ENCODE peak calls at places on chromosomes 12 and 14, in eight cellular contexts. One of them, this sample, is unnamed.

GRCh38 chr14:66649515-66649914 is 141.6 kb downstream of the GPHN start:
- DNase-seq in glomerular endothelial cell: no peak
- DNase-seq in left kidney: peak; percentile 32
- DNase-seq in central memory CD4-positive, alpha-beta T cell: peak; percentile 0
- DNase-seq in hypothalamus: no peak
- DNase-seq in A549: no peak
- DNase-seq in T1000: no peak
- DNase-seq in RPMI7951: no peak
- DNase-seq in this sample: no peak

GRCh38 chr14:63276492-63277342 is 42.0 kb downstream of the GPHB5 start:
- DNase-seq in glomerular endothelial cell: peak; percentile 31
- DNase-seq in left kidney: peak; percentile 67
- DNase-seq in central memory CD4-positive, alpha-beta T cell: no peak
- DNase-seq in hypothalamus: no peak
- DNase-seq in A549: peak; percentile 43
- DNase-seq in T1000: no peak
- DNase-seq in RPMI7951: peak; percentile 36
- DNase-seq in this sample: peak; percentile 45

GRCh38 chr12:71533703-71534102 is 94.1 kb downstream of the LGR5 start:
- DNase-seq in glomerular endothelial cell: no peak
- DNase-seq in left kidney: no peak
- DNase-seq in central memory CD4-positive, alpha-beta T cell: no peak
- DNase-seq in hypothalamus: no peak
- DNase-seq in A549: no peak
- DNase-seq in T1000: no peak
- DNase-seq in RPMI7951: no peak
- DNase-seq in this sample: no peak

GRCh38 chr12:88753707-88754106 is 173.4 kb upstream of the KITLG start:
- DNase-seq in glomerular endothelial cell: no peak
- DNase-seq in left kidney: peak; percentile 14
- DNase-seq in central memory CD4-positive, alpha-beta T cell: no peak
- DNase-seq in hypothalamus: no peak
- DNase-seq in A549: no peak
- DNase-seq in T1000: no peak
- DNase-seq in RPMI7951: no peak
- DNase-seq in this sample: no peak

GRCh38 chr14:34713681-34714319 is 593 bp downstream of the CFL2 start:
- DNase-seq in glomerular endothelial cell: no peak
- DNase-seq in left kidney: peak; percentile 62
- DNase-seq in central memory CD4-positive, alpha-beta T cell: peak; percentile 10
- DNase-seq in hypothalamus: no peak
- DNase-seq in A549: peak; percentile 51
- DNase-seq in T1000: no peak
- DNase-seq in RPMI7951: peak; percentile 64
- DNase-seq in this sample: peak; percentile 67

GRCh38 chr14:59123975-59124374 is 64.5 kb upstream of the DAAM1 start:
- DNase-seq in glomerular endothelial cell: no peak
- DNase-seq in left kidney: peak; percentile 15
- DNase-seq in central memory CD4-positive, alpha-beta T cell: no peak
- DNase-seq in hypothalamus: no peak
- DNase-seq in A549: peak; percentile 21
- DNase-seq in T1000: no peak
- DNase-seq in RPMI7951: peak; percentile 35
- DNase-seq in this sample: peak; percentile 3

GRCh38 chr12:31951939-31952338 is 7.3 kb upstream of the RESF1 start:
- DNase-seq in glomerular endothelial cell: no peak
- DNase-seq in left kidney: no peak
- DNase-seq in central memory CD4-positive, alpha-beta T cell: no peak
- DNase-seq in hypothalamus: no peak
- DNase-seq in A549: no peak
- DNase-seq in T1000: no peak
- DNase-seq in RPMI7951: no peak
- DNase-seq in this sample: no peak

GRCh38 chr14:104769324-104770071 is 16.6 kb downstream of the SIVA1 start:
- DNase-seq in glomerular endothelial cell: no peak
- DNase-seq in left kidney: no peak
- DNase-seq in central memory CD4-positive, alpha-beta T cell: no peak
- DNase-seq in hypothalamus: no peak
- DNase-seq in A549: no peak
- DNase-seq in T1000: no peak
- DNase-seq in RPMI7951: no peak
- DNase-seq in this sample: no peak

GRCh38 chr14:46344327-46344937 is 307.1 kb downstream of the RPL10L start:
- DNase-seq in glomerular endothelial cell: no peak
- DNase-seq in left kidney: peak; percentile 29
- DNase-seq in central memory CD4-positive, alpha-beta T cell: no peak
- DNase-seq in hypothalamus: no peak
- DNase-seq in A549: peak; percentile 31
- DNase-seq in T1000: no peak
- DNase-seq in RPMI7951: peak; percentile 15
- DNase-seq in this sample: peak; percentile 11

GRCh38 chr12:119341988-119342387 is 7.5 kb downstream of the CCDC60 start:
- DNase-seq in glomerular endothelial cell: no peak
- DNase-seq in left kidney: no peak
- DNase-seq in central memory CD4-positive, alpha-beta T cell: no peak
- DNase-seq in hypothalamus: no peak
- DNase-seq in A549: no peak
- DNase-seq in T1000: no peak
- DNase-seq in RPMI7951: no peak
- DNase-seq in this sample: no peak

GRCh38 chr12:114480309-114481199 is 74.6 kb upstream of the TBX5 start:
- DNase-seq in glomerular endothelial cell: no peak
- DNase-seq in left kidney: peak; percentile 16
- DNase-seq in central memory CD4-positive, alpha-beta T cell: no peak
- DNase-seq in hypothalamus: no peak
- DNase-seq in A549: no peak
- DNase-seq in T1000: no peak
- DNase-seq in RPMI7951: peak; percentile 16
- DNase-seq in this sample: no peak

GRCh38 chr14:96424104-96424989 is 32.4 kb downstream of the AK7 start:
- DNase-seq in glomerular endothelial cell: peak; percentile 72
- DNase-seq in left kidney: peak; percentile 88
- DNase-seq in central memory CD4-positive, alpha-beta T cell: peak; percentile 44
- DNase-seq in hypothalamus: peak; percentile 5
- DNase-seq in A549: peak; percentile 74
- DNase-seq in T1000: no peak
- DNase-seq in RPMI7951: peak; percentile 71
- DNase-seq in this sample: peak; percentile 72

GRCh38 chr12:25497021-25497420 is 56.1 kb downstream of the LMNTD1 start:
- DNase-seq in glomerular endothelial cell: no peak
- DNase-seq in left kidney: no peak
- DNase-seq in central memory CD4-positive, alpha-beta T cell: no peak
- DNase-seq in hypothalamus: no peak
- DNase-seq in A549: no peak
- DNase-seq in T1000: peak; percentile 19
- DNase-seq in RPMI7951: peak; percentile 29
- DNase-seq in this sample: peak; percentile 32

GRCh38 chr12:116141110-116141832 is 136.2 kb downstream of the MED13L start:
- DNase-seq in glomerular endothelial cell: no peak
- DNase-seq in left kidney: no peak
- DNase-seq in central memory CD4-positive, alpha-beta T cell: no peak
- DNase-seq in hypothalamus: no peak
- DNase-seq in A549: no peak
- DNase-seq in T1000: no peak
- DNase-seq in RPMI7951: no peak
- DNase-seq in this sample: no peak

GRCh38 chr14:67268456-67269115 is 27.4 kb downstream of the PALS1 start:
- DNase-seq in glomerular endothelial cell: no peak
- DNase-seq in left kidney: peak; percentile 40
- DNase-seq in central memory CD4-positive, alpha-beta T cell: no peak
- DNase-seq in hypothalamus: no peak
- DNase-seq in A549: no peak
- DNase-seq in T1000: no peak
- DNase-seq in RPMI7951: peak; percentile 53
- DNase-seq in this sample: no peak

GRCh38 chr14:72888636-72889201 is 5.2 kb downstream of the DPF3 start:
- DNase-seq in glomerular endothelial cell: no peak
- DNase-seq in left kidney: no peak
- DNase-seq in central memory CD4-positive, alpha-beta T cell: no peak
- DNase-seq in hypothalamus: no peak
- DNase-seq in A549: no peak
- DNase-seq in T1000: no peak
- DNase-seq in RPMI7951: no peak
- DNase-seq in this sample: no peak

GRCh38 chr12:78421011-78421410 is 443.6 kb upstream of the SYT1 start:
- DNase-seq in glomerular endothelial cell: no peak
- DNase-seq in left kidney: no peak
- DNase-seq in central memory CD4-positive, alpha-beta T cell: no peak
- DNase-seq in hypothalamus: no peak
- DNase-seq in A549: no peak
- DNase-seq in T1000: no peak
- DNase-seq in RPMI7951: no peak
- DNase-seq in this sample: no peak

GRCh38 chr14:58789106-58789505 is 151.3 kb downstream of the DACT1 start:
- DNase-seq in glomerular endothelial cell: no peak
- DNase-seq in left kidney: peak; percentile 30
- DNase-seq in central memory CD4-positive, alpha-beta T cell: no peak
- DNase-seq in hypothalamus: no peak
- DNase-seq in A549: no peak
- DNase-seq in T1000: no peak
- DNase-seq in RPMI7951: no peak
- DNase-seq in this sample: no peak

GRCh38 chr12:67025543-67026114 is 243.5 kb upstream of the CAND1 start:
- DNase-seq in glomerular endothelial cell: no peak
- DNase-seq in left kidney: peak; percentile 75
- DNase-seq in central memory CD4-positive, alpha-beta T cell: peak; percentile 3
- DNase-seq in hypothalamus: no peak
- DNase-seq in A549: peak; percentile 45
- DNase-seq in T1000: peak; percentile 8
- DNase-seq in RPMI7951: peak; percentile 5
- DNase-seq in this sample: peak; percentile 24

GRCh38 chr12:68175566-68176033 is 16.1 kb upstream of the IFNG start:
- DNase-seq in glomerular endothelial cell: no peak
- DNase-seq in left kidney: no peak
- DNase-seq in central memory CD4-positive, alpha-beta T cell: peak; percentile 81
- DNase-seq in hypothalamus: no peak
- DNase-seq in A549: no peak
- DNase-seq in T1000: no peak
- DNase-seq in RPMI7951: no peak
- DNase-seq in this sample: no peak

GRCh38 chr12:80937391-80938238 is at the start of gene LIN7A:
- DNase-seq in glomerular endothelial cell: no peak
- DNase-seq in left kidney: no peak
- DNase-seq in central memory CD4-positive, alpha-beta T cell: no peak
- DNase-seq in hypothalamus: peak; percentile 14
- DNase-seq in A549: peak; percentile 23
- DNase-seq in T1000: peak; percentile 21
- DNase-seq in RPMI7951: no peak
- DNase-seq in this sample: no peak

GRCh38 chr12:67211494-67211893 is 57.7 kb upstream of the CAND1 start:
- DNase-seq in glomerular endothelial cell: no peak
- DNase-seq in left kidney: no peak
- DNase-seq in central memory CD4-positive, alpha-beta T cell: no peak
- DNase-seq in hypothalamus: no peak
- DNase-seq in A549: no peak
- DNase-seq in T1000: no peak
- DNase-seq in RPMI7951: no peak
- DNase-seq in this sample: no peak

GRCh38 chr12:117857632-117858274 is 111.0 kb downstream of the KSR2 start:
- DNase-seq in glomerular endothelial cell: peak; percentile 29
- DNase-seq in left kidney: peak; percentile 51
- DNase-seq in central memory CD4-positive, alpha-beta T cell: peak; percentile 17
- DNase-seq in hypothalamus: no peak
- DNase-seq in A549: peak; percentile 79
- DNase-seq in T1000: no peak
- DNase-seq in RPMI7951: peak; percentile 38
- DNase-seq in this sample: no peak

GRCh38 chr14:69333791-69334337 is 64.2 kb downstream of the ERH start:
- DNase-seq in glomerular endothelial cell: no peak
- DNase-seq in left kidney: no peak
- DNase-seq in central memory CD4-positive, alpha-beta T cell: no peak
- DNase-seq in hypothalamus: no peak
- DNase-seq in A549: no peak
- DNase-seq in T1000: no peak
- DNase-seq in RPMI7951: no peak
- DNase-seq in this sample: no peak